ENCODE peak calls at places on chromosomes 4 and X, in four cellular contexts. One of them, this sample, is unnamed.

GRCh38 chrX:43958529-43958928 is 14.7 kb downstream of the NDP start:
- DNase-seq in A549: peak
- DNase-seq in fibroblast of lung: peak
- DNase-seq in neural progenitor cell: peak
- DNase-seq in this sample: peak

GRCh38 chrX:129360175-129360574 is 163.1 kb downstream of the SMARCA1 start:
- DNase-seq in A549: peak
- DNase-seq in fibroblast of lung: peak
- DNase-seq in neural progenitor cell: peak
- DNase-seq in this sample: no peak

GRCh38 chrX:109830704-109831206 is 97.7 kb upstream of the ACSL4 start:
- DNase-seq in A549: peak
- DNase-seq in fibroblast of lung: peak
- DNase-seq in neural progenitor cell: no peak
- DNase-seq in this sample: peak

GRCh38 chrX:27976284-27976683 is 5.0 kb downstream of the DCAF8L1 start:
- DNase-seq in A549: no peak
- DNase-seq in fibroblast of lung: peak
- DNase-seq in neural progenitor cell: no peak
- DNase-seq in this sample: no peak

GRCh38 chr4:147078875-147079658 is 133.4 kb upstream of the TTC29 start:
- DNase-seq in A549: no peak
- DNase-seq in fibroblast of lung: no peak
- DNase-seq in neural progenitor cell: no peak
- DNase-seq in this sample: no peak

GRCh38 chr4:75429208-75429607 is 85.0 kb downstream of the RCHY1 start:
- DNase-seq in A549: no peak
- DNase-seq in fibroblast of lung: no peak
- DNase-seq in neural progenitor cell: no peak
- DNase-seq in this sample: no peak

GRCh38 chrX:130060122-130061069 is 49.9 kb downstream of the ELF4 start:
- DNase-seq in A549: peak
- DNase-seq in fibroblast of lung: peak
- DNase-seq in neural progenitor cell: peak
- DNase-seq in this sample: no peak

GRCh38 chr4:48380583-48381167 is 39.3 kb downstream of the SLAIN2 start:
- DNase-seq in A549: no peak
- DNase-seq in fibroblast of lung: no peak
- DNase-seq in neural progenitor cell: no peak
- DNase-seq in this sample: no peak

GRCh38 chrX:133674726-133675470 is 259.6 kb upstream of the GPC4 start:
- DNase-seq in A549: no peak
- DNase-seq in fibroblast of lung: no peak
- DNase-seq in neural progenitor cell: no peak
- DNase-seq in this sample: no peak

GRCh38 chr4:56462157-56462556 is 5.3 kb upstream of the SRP72 start:
- DNase-seq in A549: no peak
- DNase-seq in fibroblast of lung: no peak
- DNase-seq in neural progenitor cell: no peak
- DNase-seq in this sample: no peak

GRCh38 chr4:14446311-14446710 is 556.0 kb upstream of the CPEB2 start:
- DNase-seq in A549: no peak
- DNase-seq in fibroblast of lung: peak
- DNase-seq in neural progenitor cell: no peak
- DNase-seq in this sample: no peak
- H3K4me3 ChIP-seq in A549: no peak
- H3K4me3 ChIP-seq in fibroblast of lung: no peak
- H3K4me3 ChIP-seq in neural progenitor cell: no peak
- H3K4me3 ChIP-seq in this sample: no peak

GRCh38 chr4:86223472-86223871 is 136.4 kb downstream of the MAPK10 start:
- DNase-seq in A549: peak
- DNase-seq in fibroblast of lung: peak
- DNase-seq in neural progenitor cell: peak
- DNase-seq in this sample: peak
- TF ChIP-seq CTCF in A549: peak
- TF ChIP-seq CTCF in fibroblast of lung: peak
- TF ChIP-seq CTCF in neural progenitor cell: peak
- TF ChIP-seq CTCF in this sample: peak

GRCh38 chr4:103075435-103075893 is 1.1 kb downstream of the SLC9B2 start:
- DNase-seq in A549: peak
- DNase-seq in fibroblast of lung: peak
- DNase-seq in neural progenitor cell: no peak
- DNase-seq in this sample: no peak
- H3K4me3 ChIP-seq in A549: peak
- H3K4me3 ChIP-seq in fibroblast of lung: peak
- H3K4me3 ChIP-seq in neural progenitor cell: peak
- H3K4me3 ChIP-seq in this sample: peak

GRCh38 chr4:153222790-153223417 is 18.7 kb downstream of the TRIM2 start:
- DNase-seq in A549: no peak
- DNase-seq in fibroblast of lung: peak
- DNase-seq in neural progenitor cell: peak
- DNase-seq in this sample: no peak
- TF ChIP-seq CTCF in A549: no peak
- TF ChIP-seq CTCF in fibroblast of lung: no peak
- TF ChIP-seq CTCF in neural progenitor cell: no peak
- TF ChIP-seq CTCF in this sample: no peak

DNA sequence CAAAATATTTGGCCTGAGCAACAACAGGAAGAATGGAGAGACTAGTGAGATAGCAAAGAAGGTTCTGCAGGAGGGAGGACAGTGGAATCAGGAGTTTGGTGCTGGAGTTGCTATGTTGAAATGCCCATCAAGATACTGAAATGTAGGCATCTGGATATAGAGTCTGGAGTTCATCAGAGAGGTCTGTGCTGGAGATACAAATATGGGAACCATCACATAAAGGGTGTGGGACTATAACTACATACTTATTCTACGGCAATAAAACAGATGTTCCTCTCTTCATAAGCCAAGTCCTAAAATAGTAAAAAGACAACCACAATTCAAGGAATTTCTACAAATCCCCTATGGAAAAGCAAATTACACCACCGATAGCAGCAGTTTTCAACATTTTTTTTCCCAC is 1.7 kb downstream of the MED14 start:
- DNase-seq in A549: no peak
- DNase-seq in fibroblast of lung: no peak
- DNase-seq in neural progenitor cell: no peak
- DNase-seq in this sample: no peak
- H3K4me3 ChIP-seq in A549: no peak
- H3K4me3 ChIP-seq in fibroblast of lung: no peak
- H3K4me3 ChIP-seq in neural progenitor cell: peak
- H3K4me3 ChIP-seq in this sample: no peak

DNA sequence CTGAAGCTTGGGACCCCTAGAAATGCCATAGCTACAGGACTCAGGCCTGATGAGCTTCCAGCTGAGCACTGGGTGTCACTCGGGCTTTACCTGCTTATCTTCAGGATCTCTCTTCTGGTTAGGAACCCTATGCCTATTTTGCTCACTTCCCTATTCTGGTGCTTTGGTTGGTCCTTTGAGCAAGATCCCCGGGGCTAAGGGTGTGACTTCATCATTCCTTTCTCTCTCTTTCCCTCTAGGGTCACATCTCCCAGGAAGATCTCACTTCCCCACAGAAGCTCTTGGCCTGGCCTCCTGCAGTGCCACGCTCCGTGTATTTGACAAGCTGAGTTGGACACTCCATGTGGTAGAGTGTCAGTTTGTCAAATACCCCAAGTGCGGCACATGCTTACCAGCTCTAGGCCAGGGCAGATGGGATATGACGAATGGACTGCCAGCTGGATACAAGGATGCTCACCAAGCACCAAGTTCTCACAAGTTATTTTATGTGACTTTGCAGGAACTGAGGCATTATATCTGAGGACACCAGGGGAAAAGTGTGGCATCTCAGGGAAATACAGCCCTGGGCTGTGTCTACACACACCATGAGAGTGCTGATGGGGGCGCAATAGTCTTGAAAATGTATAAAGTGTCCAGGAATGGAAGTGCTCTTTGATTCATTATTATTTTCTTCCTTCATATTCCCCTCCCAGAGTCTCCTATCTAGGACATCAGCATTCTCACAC is 21.1 kb downstream of the VSIG4 start:
- DNase-seq in A549: no peak
- DNase-seq in fibroblast of lung: no peak
- DNase-seq in neural progenitor cell: no peak
- DNase-seq in this sample: no peak
- TF ChIP-seq CTCF in A549: no peak
- TF ChIP-seq CTCF in fibroblast of lung: no peak
- TF ChIP-seq CTCF in neural progenitor cell: no peak
- TF ChIP-seq CTCF in this sample: no peak

GRCh38 chrX:20063716-20064351 is 52.9 kb downstream of the MAP7D2 start:
- DNase-seq in A549: no peak
- DNase-seq in fibroblast of lung: no peak
- DNase-seq in neural progenitor cell: no peak
- DNase-seq in this sample: no peak

GRCh38 chrX:20063153-20063552 is 53.6 kb downstream of the MAP7D2 start:
- DNase-seq in A549: no peak
- DNase-seq in fibroblast of lung: no peak
- DNase-seq in neural progenitor cell: no peak
- DNase-seq in this sample: no peak

GRCh38 chrX:20067709-20068315 is 48.9 kb downstream of the MAP7D2 start:
- DNase-seq in A549: peak
- DNase-seq in fibroblast of lung: peak
- DNase-seq in neural progenitor cell: no peak
- DNase-seq in this sample: peak

GRCh38 chrX:20071511-20072079 is 45.1 kb downstream of the MAP7D2 start:
- DNase-seq in A549: no peak
- DNase-seq in fibroblast of lung: no peak
- DNase-seq in neural progenitor cell: no peak
- DNase-seq in this sample: no peak

DNA sequence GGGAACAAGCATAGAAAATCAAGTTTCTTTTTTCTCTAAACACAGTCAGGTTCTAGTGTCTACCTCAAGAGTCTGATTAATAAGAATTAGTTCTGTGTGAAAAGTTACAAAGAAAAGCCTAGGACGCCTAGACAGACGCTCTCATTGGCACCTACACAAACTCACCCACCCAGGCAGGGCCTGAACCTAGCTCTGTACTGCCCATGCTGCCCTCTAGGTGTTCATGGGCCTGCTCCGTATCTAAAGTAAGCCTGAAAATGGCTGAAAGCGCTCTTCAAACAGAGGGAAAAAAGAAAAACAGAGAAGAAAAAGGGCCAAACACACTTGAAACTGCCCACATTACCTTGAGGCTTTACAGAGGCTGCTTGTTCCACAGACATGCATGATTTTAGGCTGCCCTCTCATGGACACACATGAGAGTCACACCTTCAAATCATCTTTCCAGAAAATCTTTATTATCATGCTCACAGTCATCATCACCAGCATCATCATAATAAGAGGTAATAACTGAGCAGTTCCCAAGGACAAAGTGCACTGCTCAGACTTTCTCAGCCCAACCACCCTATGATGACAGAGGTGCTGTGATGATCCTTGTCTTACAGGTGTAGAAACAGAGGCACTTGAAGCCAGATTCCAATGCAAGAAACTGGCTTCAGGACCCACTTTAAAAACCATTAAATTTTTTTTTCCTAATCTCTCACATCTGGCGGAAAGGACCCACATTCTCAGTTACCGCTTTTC is 49.6 kb downstream of the MAP7D2 start:
- DNase-seq in A549: peak
- DNase-seq in fibroblast of lung: peak
- DNase-seq in neural progenitor cell: peak
- DNase-seq in this sample: no peak
- H3K4me3 ChIP-seq in A549: no peak
- H3K4me3 ChIP-seq in fibroblast of lung: no peak
- H3K4me3 ChIP-seq in neural progenitor cell: no peak
- H3K4me3 ChIP-seq in this sample: no peak

This sample was measured in AG09309.